ENCODE peak calls at places on chromosome 13, in seven cellular contexts. U is CD8-positive, alpha-beta memory T cell; A is left lung; Z is SK-N-SH; X is fibroblast of villous mesenchyme; B is naive thymus-derived CD4-positive, alpha-beta T cell; R is tibial artery. G is an unnamed sample.

GRCh38 chr13:21137696-21138095 is 38.7 kb downstream of the SKA3 start:
- DNase-seq in U (no peak), A (no peak), Z (no peak), X (peak; percentile 37), B (no peak), R (no peak), G (no peak)

GRCh38 chr13:41835871-41836270 is 125.0 kb downstream of the VWA8 start:
- DNase-seq in U (no peak), A (no peak), Z (peak; percentile 49), X (peak; percentile 69), B (no peak), R (no peak), G (no peak)

GRCh38 chr13:91978571-91978970 is 580.1 kb downstream of the GPC5 start:
- DNase-seq in U (no peak), A (no peak), Z (no peak), X (no peak), B (no peak), R (no peak), G (no peak)

GRCh38 chr13:85512421-85512820 is 286.8 kb downstream of the SLITRK6 start:
- DNase-seq in U (no peak), A (no peak), Z (no peak), X (no peak), B (no peak), R (no peak), G (no peak)

GRCh38 chr13:35499131-35500051 is 22.9 kb upstream of the MAB21L1 start:
- DNase-seq in U (no peak), A (no peak), Z (no peak), X (no peak), B (no peak), R (no peak), G (no peak)

GRCh38 chr13:42041017-42041683 is 7.3 kb upstream of the DGKH start:
- DNase-seq in U (no peak), A (peak; percentile 86), Z (peak; percentile 76), X (peak; percentile 61), B (no peak), R (peak; percentile 22), G (no peak)

GRCh38 chr13:80605743-80606142 is 264.8 kb upstream of the SPRY2 start:
- DNase-seq in U (no peak), A (no peak), Z (no peak), X (no peak), B (no peak), R (no peak), G (no peak)

GRCh38 chr13:78012046-78012445 is 93.4 kb upstream of the EDNRB start:
- DNase-seq in U (no peak), A (no peak), Z (no peak), X (no peak), B (no peak), R (no peak), G (no peak)

GRCh38 chr13:85772379-85772778 is 26.8 kb downstream of the SLITRK6 start:
- DNase-seq in U (no peak), A (no peak), Z (no peak), X (no peak), B (no peak), R (no peak), G (no peak)

GRCh38 chr13:49995535-49996165 is 1.2 kb upstream of the TRIM13 start:
- DNase-seq in U (no peak), A (no peak), Z (peak; percentile 9), X (peak; percentile 27), B (peak; percentile 7), R (no peak), G (no peak)

GRCh38 chr13:44436589-44437337 is 63.1 kb downstream of the SERP2 start:
- DNase-seq in U (peak; percentile 38), A (peak; percentile 94), Z (peak; percentile 92), X (peak; percentile 94), B (peak; percentile 32), R (peak; percentile 93), G (peak; percentile 97)

GRCh38 chr13:66748712-66749111 is 481.4 kb downstream of the PCDH9 start:
- DNase-seq in U (no peak), A (no peak), Z (no peak), X (no peak), B (no peak), R (no peak), G (no peak)

DNA sequence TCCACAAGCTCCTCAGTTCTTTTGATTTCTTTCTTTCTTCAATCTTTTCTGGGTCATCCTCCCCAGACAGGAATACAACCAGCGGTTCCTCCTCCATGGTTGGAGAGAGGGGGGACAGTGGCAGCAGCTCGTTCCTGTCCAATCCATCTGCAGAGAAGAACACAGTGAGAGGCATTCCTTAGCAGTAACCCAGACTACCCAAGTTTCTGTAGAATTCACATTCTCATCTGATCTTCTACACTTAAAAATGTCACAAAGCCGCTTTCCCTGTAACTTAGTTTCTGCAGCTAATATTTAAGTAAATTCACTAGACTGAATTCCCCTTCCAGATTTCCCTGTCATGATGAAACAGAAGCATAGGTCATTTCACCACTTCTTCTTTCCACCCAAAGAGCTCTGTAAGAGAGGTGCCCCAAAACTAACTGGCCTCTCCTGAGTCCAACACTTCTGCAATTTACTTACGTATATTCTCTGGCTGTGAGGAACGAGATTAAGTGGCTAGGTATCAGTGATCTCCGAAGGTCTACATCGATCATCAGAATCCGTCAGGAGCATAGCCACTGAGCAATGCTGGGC is 171.9 kb downstream of the TBC1D4 start:
- DNase-seq in U (no peak), A (no peak), Z (no peak), X (no peak), B (no peak), R (no peak), G (no peak)
- H3K4me3 ChIP-seq in U (no peak overlapping the region), A (no peak overlapping the region), Z (no peak overlapping the region), X (no peak overlapping the region), B (no peak overlapping the region), R (no peak overlapping the region), G (no peak overlapping the region)

GRCh38 chr13:83881917-83882625 is at the start of gene SLITRK1:
- DNase-seq in U (no peak), A (peak; percentile 49), Z (peak; percentile 16), X (no peak), B (no peak), R (no peak), G (peak; percentile 78)

GRCh38 chr13:83882626-83882959 is 319 bp upstream of the SLITRK1 start:
- DNase-seq in U (no peak), A (no peak), Z (no peak), X (no peak), B (no peak), R (no peak), G (no peak)

GRCh38 chr13:83884141-83884540 is 1.9 kb upstream of the SLITRK1 start:
- DNase-seq in U (no peak), A (no peak), Z (no peak), X (no peak), B (no peak), R (no peak), G (no peak)

GRCh38 chr13:83881031-83881727 is 1.1 kb downstream of the SLITRK1 start:
- DNase-seq in U (no peak), A (no peak), Z (no peak), X (no peak), B (no peak), R (no peak), G (no peak)

DNA sequence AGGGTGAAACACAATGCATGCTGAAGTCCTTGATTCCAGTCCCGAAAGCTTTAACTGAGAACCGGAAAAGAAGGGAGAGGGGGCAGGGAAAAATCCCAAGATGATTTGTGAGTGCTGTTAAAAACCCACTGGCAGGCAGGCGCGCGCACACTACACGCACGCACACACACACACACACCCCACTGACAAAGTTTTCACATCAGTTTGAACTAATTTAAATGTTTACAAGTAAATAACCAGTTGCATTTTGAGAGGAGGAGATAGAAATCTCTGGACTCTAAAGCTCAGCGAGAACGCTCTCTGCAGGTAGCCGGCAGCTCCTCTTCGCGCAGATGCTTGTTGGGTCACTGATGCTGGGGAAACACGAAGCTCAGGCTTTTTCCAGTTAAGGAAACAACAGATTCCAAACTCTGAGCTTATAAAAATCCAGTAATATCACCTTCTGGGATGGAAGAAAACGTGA is 818 bp upstream of the SLITRK1 start:
- DNase-seq in U (no peak), A (no peak), Z (no peak), X (no peak), B (no peak), R (no peak), G (peak; percentile 45)
- H3K4me3 ChIP-seq in U (no peak overlapping the region), A (no peak overlapping the region), Z (no peak overlapping the region), X (no peak overlapping the region), B (no peak overlapping the region), R (no peak overlapping the region), G (peak overlapping the region; percentile 74)

GRCh38 chr13:111062305-111062704 is 52.8 kb upstream of the ARHGEF7 start:
- DNase-seq in U (no peak), A (peak; percentile 35), Z (no peak), X (no peak), B (no peak), R (no peak), G (no peak)

GRCh38 chr13:111064661-111065060 is 50.4 kb upstream of the ARHGEF7 start:
- DNase-seq in U (no peak), A (no peak), Z (no peak), X (no peak), B (no peak), R (no peak), G (no peak)

GRCh38 chr13:111065698-111066097 is 49.4 kb upstream of the ARHGEF7 start:
- DNase-seq in U (no peak), A (peak; percentile 86), Z (no peak), X (no peak), B (no peak), R (no peak), G (no peak)

GRCh38 chr13:111066544-111066943 is 48.6 kb upstream of the ARHGEF7 start:
- DNase-seq in U (no peak), A (peak; percentile 41), Z (peak; percentile 27), X (no peak), B (no peak), R (no peak), G (no peak)

GRCh38 chr13:111068009-111068350 is 47.1 kb upstream of the ARHGEF7 start:
- DNase-seq in U (no peak), A (no peak), Z (no peak), X (no peak), B (no peak), R (no peak), G (no peak)
- H3K4me3 ChIP-seq in U (no peak overlapping the region), A (peak overlapping the region; percentile 41), Z (no peak overlapping the region), X (no peak overlapping the region), B (no peak overlapping the region), R (no peak overlapping the region), G (peak overlapping the region; percentile 61)

GRCh38 chr13:51322826-51323225 is 16.7 kb upstream of the SERPINE3 start:
- DNase-seq in U (no peak), A (no peak), Z (no peak), X (no peak), B (no peak), R (no peak), G (no peak)

GRCh38 chr13:51323824-51324511 is 15.5 kb upstream of the SERPINE3 start:
- DNase-seq in U (no peak), A (no peak), Z (no peak), X (no peak), B (no peak), R (no peak), G (no peak)

GRCh38 chr13:51325837-51326236 is 13.7 kb upstream of the SERPINE3 start:
- DNase-seq in U (no peak), A (no peak), Z (no peak), X (no peak), B (no peak), R (no peak), G (no peak)

GRCh38 chr13:51326782-51327181 is 12.7 kb upstream of the SERPINE3 start:
- DNase-seq in U (no peak), A (no peak), Z (no peak), X (no peak), B (no peak), R (no peak), G (no peak)

GRCh38 chr13:51324714-51325440 is 14.6 kb upstream of the SERPINE3 start:
- DNase-seq in U (no peak), A (no peak), Z (no peak), X (no peak), B (no peak), R (no peak), G (peak; percentile 55)
- H3K4me3 ChIP-seq in U (no peak overlapping the region), A (no peak overlapping the region), Z (no peak overlapping the region), X (no peak overlapping the region), B (no peak overlapping the region), R (no peak overlapping the region), G (no peak overlapping the region)

G was measured in dorsolateral prefrontal cortex.